ENCODE peak calls at places on chromosomes 5 and 9, in seven cellular contexts. One of them, this sample, is unnamed.

GRCh38 chr9:6997330-6997729 is 239.6 kb downstream of the KDM4C start:
- DNase-seq in breast epithelium: no peak
- DNase-seq in kidney epithelial cell: no peak
- DNase-seq in BJ: peak
- DNase-seq in AG04450: no peak
- DNase-seq in PC-3: no peak
- DNase-seq in A549: no peak
- DNase-seq in this sample: peak

GRCh38 chr5:35218981-35219380 is 11.3 kb downstream of the PRLR start:
- DNase-seq in A549: no peak
- DNase-seq in BJ: no peak
- DNase-seq in AG04450: no peak
- DNase-seq in breast epithelium: no peak
- DNase-seq in PC-3: no peak
- DNase-seq in kidney epithelial cell: no peak
- DNase-seq in this sample: no peak

GRCh38 chr5:143851383-143851782 is 39.4 kb downstream of the HMHB1 start:
- DNase-seq in BJ: no peak
- DNase-seq in AG04450: no peak
- DNase-seq in A549: no peak
- DNase-seq in PC-3: no peak
- DNase-seq in kidney epithelial cell: no peak
- DNase-seq in breast epithelium: no peak
- DNase-seq in this sample: no peak

GRCh38 chr9:93576296-93577044 is at the start of gene PHF2:
- DNase-seq in kidney epithelial cell: no peak
- DNase-seq in BJ: no peak
- DNase-seq in breast epithelium: peak
- DNase-seq in A549: no peak
- DNase-seq in PC-3: no peak
- DNase-seq in AG04450: no peak
- DNase-seq in this sample: no peak

GRCh38 chr5:96601811-96602244 is 60.3 kb upstream of the CAST start:
- DNase-seq in breast epithelium: peak
- DNase-seq in kidney epithelial cell: peak
- DNase-seq in PC-3: peak
- DNase-seq in A549: peak
- DNase-seq in BJ: no peak
- DNase-seq in AG04450: peak
- DNase-seq in this sample: peak

GRCh38 chr9:128072144-128073021 is 4.4 kb downstream of the SLC25A25 start:
- DNase-seq in AG04450: no peak
- DNase-seq in PC-3: peak
- DNase-seq in breast epithelium: peak
- DNase-seq in BJ: peak
- DNase-seq in kidney epithelial cell: no peak
- DNase-seq in A549: peak
- DNase-seq in this sample: peak

GRCh38 chr5:133461796-133462516 is 150.4 kb downstream of the FSTL4 start:
- DNase-seq in PC-3: no peak
- DNase-seq in A549: no peak
- DNase-seq in breast epithelium: no peak
- DNase-seq in kidney epithelial cell: no peak
- DNase-seq in AG04450: no peak
- DNase-seq in BJ: no peak
- DNase-seq in this sample: no peak

GRCh38 chr5:177498013-177498847 is 826 bp upstream of the PDLIM7 start:
- DNase-seq in AG04450: no peak
- DNase-seq in BJ: no peak
- DNase-seq in breast epithelium: no peak
- DNase-seq in A549: no peak
- DNase-seq in PC-3: peak
- DNase-seq in kidney epithelial cell: no peak
- DNase-seq in this sample: no peak

GRCh38 chr5:103561670-103562069 is 919 bp downstream of the NUDT12 start:
- DNase-seq in PC-3: peak
- DNase-seq in breast epithelium: no peak
- DNase-seq in AG04450: no peak
- DNase-seq in BJ: no peak
- DNase-seq in A549: no peak
- DNase-seq in kidney epithelial cell: no peak
- DNase-seq in this sample: no peak

GRCh38 chr5:102231693-102232619 is 64.1 kb downstream of the SLCO4C1 start:
- DNase-seq in PC-3: no peak
- DNase-seq in AG04450: no peak
- DNase-seq in breast epithelium: no peak
- DNase-seq in kidney epithelial cell: no peak
- DNase-seq in A549: no peak
- DNase-seq in BJ: no peak
- DNase-seq in this sample: no peak

GRCh38 chr5:135320718-135321484 is 78.1 kb downstream of the MACROH2A1 start:
- DNase-seq in AG04450: no peak
- DNase-seq in BJ: no peak
- DNase-seq in breast epithelium: no peak
- DNase-seq in PC-3: no peak
- DNase-seq in A549: no peak
- DNase-seq in kidney epithelial cell: no peak
- DNase-seq in this sample: no peak

GRCh38 chr9:90958328-90958727 is 156.7 kb downstream of the SYK start:
- DNase-seq in PC-3: peak
- DNase-seq in breast epithelium: no peak
- DNase-seq in AG04450: no peak
- DNase-seq in A549: no peak
- DNase-seq in BJ: no peak
- DNase-seq in kidney epithelial cell: no peak
- DNase-seq in this sample: no peak

GRCh38 chr9:82903503-82903902 is 159.4 kb downstream of the RASEF start:
- DNase-seq in breast epithelium: no peak
- DNase-seq in PC-3: peak
- DNase-seq in kidney epithelial cell: no peak
- DNase-seq in BJ: no peak
- DNase-seq in AG04450: no peak
- DNase-seq in A549: peak
- DNase-seq in this sample: no peak

DNA sequence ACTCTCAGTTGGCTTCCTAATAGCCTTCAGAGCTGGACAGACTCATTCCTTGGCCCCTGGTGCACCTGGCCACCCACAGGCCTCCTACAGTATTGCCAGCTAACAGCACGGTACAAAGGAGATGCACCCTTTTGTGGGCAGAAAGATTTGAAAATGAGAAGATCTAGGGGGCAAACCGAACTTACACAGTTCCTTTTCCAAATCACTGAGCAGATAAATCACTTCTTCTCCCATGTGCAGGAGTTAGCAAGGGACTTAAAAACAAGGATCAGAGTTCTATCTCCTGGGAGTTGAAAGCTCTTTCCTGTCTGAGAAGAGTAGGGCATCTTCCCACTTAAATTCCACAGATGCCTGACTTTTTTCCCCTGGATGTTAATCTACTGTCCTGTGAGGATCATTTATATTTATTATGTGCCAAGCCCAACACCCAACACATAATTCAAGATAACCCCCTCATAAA is 207.4 kb upstream of the DAPK1 start:
- DNase-seq in PC-3: no peak
- DNase-seq in AG04450: no peak
- DNase-seq in breast epithelium: no peak
- DNase-seq in kidney epithelial cell: no peak
- DNase-seq in BJ: no peak
- DNase-seq in A549: no peak
- DNase-seq in this sample: peak
- TF ChIP-seq CTCF in PC-3: no peak
- TF ChIP-seq CTCF in AG04450: no peak
- TF ChIP-seq CTCF in breast epithelium: peak
- TF ChIP-seq CTCF in kidney epithelial cell: peak
- TF ChIP-seq CTCF in BJ: peak
- TF ChIP-seq CTCF in A549: no peak
- TF ChIP-seq CTCF in this sample: peak

GRCh38 chr5:123285122-123286011 is 137.8 kb downstream of the CEP120 start:
- DNase-seq in breast epithelium: no peak
- DNase-seq in BJ: no peak
- DNase-seq in PC-3: no peak
- DNase-seq in A549: no peak
- DNase-seq in kidney epithelial cell: no peak
- DNase-seq in AG04450: no peak
- DNase-seq in this sample: peak
- H3K4me3 ChIP-seq in breast epithelium: peak
- H3K4me3 ChIP-seq in BJ: no peak
- H3K4me3 ChIP-seq in PC-3: no peak
- H3K4me3 ChIP-seq in A549: peak
- H3K4me3 ChIP-seq in kidney epithelial cell: peak
- H3K4me3 ChIP-seq in AG04450: peak
- H3K4me3 ChIP-seq in this sample: peak

GRCh38 chr9:112174965-112175795 is at the start of gene SUSD1:
- DNase-seq in A549: peak
- DNase-seq in kidney epithelial cell: no peak
- DNase-seq in PC-3: no peak
- DNase-seq in BJ: no peak
- DNase-seq in AG04450: no peak
- DNase-seq in breast epithelium: no peak
- DNase-seq in this sample: no peak
- TF ChIP-seq CTCF in A549: no peak
- TF ChIP-seq CTCF in kidney epithelial cell: no peak
- TF ChIP-seq CTCF in PC-3: no peak
- TF ChIP-seq CTCF in BJ: no peak
- TF ChIP-seq CTCF in AG04450: no peak
- TF ChIP-seq CTCF in breast epithelium: no peak
- TF ChIP-seq CTCF in this sample: no peak

GRCh38 chr5:75616961-75617660 is 5.9 kb downstream of the ANKDD1B start:
- DNase-seq in A549: no peak
- DNase-seq in kidney epithelial cell: no peak
- DNase-seq in AG04450: no peak
- DNase-seq in breast epithelium: no peak
- DNase-seq in PC-3: no peak
- DNase-seq in BJ: no peak
- DNase-seq in this sample: no peak
- H3K4me3 ChIP-seq in A549: no peak
- H3K4me3 ChIP-seq in kidney epithelial cell: no peak
- H3K4me3 ChIP-seq in AG04450: no peak
- H3K4me3 ChIP-seq in breast epithelium: no peak
- H3K4me3 ChIP-seq in PC-3: no peak
- H3K4me3 ChIP-seq in BJ: no peak
- H3K4me3 ChIP-seq in this sample: no peak

GRCh38 chr9:133921866-133922265 is 70.3 kb downstream of the VAV2 start:
- DNase-seq in A549: no peak
- DNase-seq in AG04450: no peak
- DNase-seq in BJ: no peak
- DNase-seq in kidney epithelial cell: no peak
- DNase-seq in PC-3: no peak
- DNase-seq in breast epithelium: no peak
- DNase-seq in this sample: no peak

GRCh38 chr9:133928248-133928764 is 63.8 kb downstream of the VAV2 start:
- DNase-seq in A549: no peak
- DNase-seq in AG04450: no peak
- DNase-seq in PC-3: no peak
- DNase-seq in breast epithelium: no peak
- DNase-seq in BJ: no peak
- DNase-seq in kidney epithelial cell: no peak
- DNase-seq in this sample: no peak

GRCh38 chr9:133927041-133927440 is 65.1 kb downstream of the VAV2 start:
- DNase-seq in PC-3: no peak
- DNase-seq in kidney epithelial cell: no peak
- DNase-seq in BJ: no peak
- DNase-seq in A549: no peak
- DNase-seq in breast epithelium: no peak
- DNase-seq in AG04450: no peak
- DNase-seq in this sample: no peak

GRCh38 chr9:133926165-133926856 is 65.8 kb downstream of the VAV2 start:
- DNase-seq in breast epithelium: no peak
- DNase-seq in kidney epithelial cell: no peak
- DNase-seq in A549: no peak
- DNase-seq in PC-3: no peak
- DNase-seq in BJ: no peak
- DNase-seq in AG04450: no peak
- DNase-seq in this sample: no peak

DNA sequence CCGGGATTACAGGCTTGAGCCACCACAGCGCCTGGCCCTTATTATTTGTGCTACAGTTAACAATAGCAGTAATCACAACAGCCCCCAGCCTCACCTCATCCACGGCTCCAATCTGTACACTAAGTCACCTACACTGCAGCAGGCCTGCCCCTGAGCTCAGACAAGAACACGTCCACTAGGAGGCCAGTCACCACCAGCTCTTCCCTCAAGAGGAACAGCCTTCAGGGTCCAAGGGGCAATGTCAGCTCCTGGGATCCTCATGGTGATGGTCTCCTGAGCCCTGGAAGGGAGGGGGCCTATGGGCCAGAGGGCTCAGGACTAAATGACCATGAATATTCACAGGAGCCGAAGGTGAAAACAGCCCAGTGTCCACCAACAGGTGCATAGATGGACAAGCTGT is 67.7 kb downstream of the VAV2 start:
- DNase-seq in AG04450: no peak
- DNase-seq in PC-3: no peak
- DNase-seq in A549: no peak
- DNase-seq in BJ: no peak
- DNase-seq in kidney epithelial cell: no peak
- DNase-seq in breast epithelium: no peak
- DNase-seq in this sample: no peak
- TF ChIP-seq CTCF in AG04450: no peak
- TF ChIP-seq CTCF in PC-3: no peak
- TF ChIP-seq CTCF in A549: no peak
- TF ChIP-seq CTCF in BJ: no peak
- TF ChIP-seq CTCF in kidney epithelial cell: no peak
- TF ChIP-seq CTCF in breast epithelium: no peak
- TF ChIP-seq CTCF in this sample: no peak

GRCh38 chr5:145834917-145835838 is at the start of gene PRELID2:
- DNase-seq in breast epithelium: peak
- DNase-seq in A549: peak
- DNase-seq in kidney epithelial cell: peak
- DNase-seq in PC-3: peak
- DNase-seq in AG04450: peak
- DNase-seq in BJ: no peak
- DNase-seq in this sample: peak
- H3K4me3 ChIP-seq in breast epithelium: peak
- H3K4me3 ChIP-seq in A549: peak
- H3K4me3 ChIP-seq in kidney epithelial cell: peak
- H3K4me3 ChIP-seq in PC-3: peak
- H3K4me3 ChIP-seq in AG04450: peak
- H3K4me3 ChIP-seq in BJ: peak
- H3K4me3 ChIP-seq in this sample: peak

This sample was measured in AG10803.